ENCODE peak calls at places on chromosome 7, in four cellular contexts. One of them, this sample, is unnamed.

GRCh38 chr7:129804301-129805085 is 148.3 kb downstream of the UBE2H start:
- DNase-seq in neuronal stem cell: no peak
- DNase-seq in mesendoderm: no peak
- DNase-seq in H1: no peak
- DNase-seq in this sample: no peak

GRCh38 chr7:142499641-142500040 is 241.8 kb upstream of the PRSS58 start:
- DNase-seq in mesendoderm: no peak
- DNase-seq in neuronal stem cell: no peak
- DNase-seq in H1: no peak
- DNase-seq in this sample: no peak

GRCh38 chr7:47578581-47579270 is 3.2 kb downstream of the TNS3 start:
- DNase-seq in H1: no peak
- DNase-seq in mesendoderm: no peak
- DNase-seq in neuronal stem cell: no peak
- DNase-seq in this sample: no peak

GRCh38 chr7:32115831-32116230 is 45.6 kb upstream of the PDE1C start:
- DNase-seq in neuronal stem cell: no peak
- DNase-seq in H1: no peak
- DNase-seq in mesendoderm: no peak
- DNase-seq in this sample: no peak

GRCh38 chr7:78433421-78433820 is 634.8 kb downstream of the PHTF2 start:
- DNase-seq in H1: no peak
- DNase-seq in mesendoderm: no peak
- DNase-seq in neuronal stem cell: no peak
- DNase-seq in this sample: no peak

GRCh38 chr7:114928060-114928459 is 6.2 kb downstream of the MDFIC start:
- DNase-seq in neuronal stem cell: no peak
- DNase-seq in H1: no peak
- DNase-seq in mesendoderm: no peak
- DNase-seq in this sample: no peak

GRCh38 chr7:130356121-130356759 is 11.6 kb downstream of the CPA5 start:
- DNase-seq in mesendoderm: peak; percentile 99
- DNase-seq in neuronal stem cell: peak; percentile 62
- DNase-seq in H1: peak; percentile 72
- DNase-seq in this sample: peak; percentile 76

GRCh38 chr7:126605056-126605455 is 647.7 kb downstream of the GRM8 start:
- DNase-seq in H1: no peak
- DNase-seq in mesendoderm: no peak
- DNase-seq in neuronal stem cell: no peak
- DNase-seq in this sample: no peak

GRCh38 chr7:92464515-92464914 is 13.2 kb downstream of the ERVW-1 start:
- DNase-seq in mesendoderm: no peak
- DNase-seq in H1: no peak
- DNase-seq in neuronal stem cell: no peak
- DNase-seq in this sample: no peak

GRCh38 chr7:98563183-98563495 is 53.9 kb upstream of the NPTX2 start:
- DNase-seq in mesendoderm: no peak
- DNase-seq in H1: no peak
- DNase-seq in neuronal stem cell: no peak
- DNase-seq in this sample: no peak

DNA sequence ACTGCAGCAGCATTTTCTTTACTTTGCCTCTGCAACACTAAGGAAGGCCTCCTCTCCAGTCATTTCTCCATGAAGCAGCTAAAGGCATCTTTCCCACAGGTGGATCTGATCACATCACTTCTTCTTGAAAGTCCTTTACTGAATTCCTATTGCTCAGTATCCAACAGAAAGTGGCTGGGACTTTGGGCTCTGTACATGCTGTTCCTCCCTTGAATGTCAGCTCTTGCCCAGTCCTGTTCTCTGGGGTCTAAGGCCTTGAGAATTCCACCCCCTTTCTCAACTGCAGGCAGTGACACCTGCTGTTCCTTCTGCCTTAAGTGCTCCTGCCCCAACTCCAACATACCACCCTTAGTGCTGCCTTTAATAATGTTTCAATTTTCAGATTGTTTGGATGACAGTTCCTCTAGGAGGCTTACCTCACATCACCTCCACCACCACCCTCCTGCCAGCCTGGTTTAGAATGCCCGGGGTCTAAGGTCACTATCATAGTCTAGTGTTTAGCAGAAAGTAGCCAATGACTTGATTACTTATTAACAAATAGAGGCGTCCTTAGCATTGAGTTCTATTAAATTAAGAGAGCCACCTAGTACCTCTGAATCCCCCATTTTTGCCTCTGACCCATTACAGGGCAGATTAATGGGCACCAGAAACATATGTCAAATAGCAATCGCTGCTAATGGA is 11.5 kb downstream of the INHBA start:
- DNase-seq in H1: no peak
- DNase-seq in mesendoderm: no peak
- DNase-seq in neuronal stem cell: no peak
- DNase-seq in this sample: no peak
- H3K4ac ChIP-seq in H1: no peak overlapping the region
- H3K4ac ChIP-seq in mesendoderm: no peak overlapping the region
- H3K4ac ChIP-seq in neuronal stem cell: no peak overlapping the region
- H3K4ac ChIP-seq in this sample: no peak overlapping the region

DNA sequence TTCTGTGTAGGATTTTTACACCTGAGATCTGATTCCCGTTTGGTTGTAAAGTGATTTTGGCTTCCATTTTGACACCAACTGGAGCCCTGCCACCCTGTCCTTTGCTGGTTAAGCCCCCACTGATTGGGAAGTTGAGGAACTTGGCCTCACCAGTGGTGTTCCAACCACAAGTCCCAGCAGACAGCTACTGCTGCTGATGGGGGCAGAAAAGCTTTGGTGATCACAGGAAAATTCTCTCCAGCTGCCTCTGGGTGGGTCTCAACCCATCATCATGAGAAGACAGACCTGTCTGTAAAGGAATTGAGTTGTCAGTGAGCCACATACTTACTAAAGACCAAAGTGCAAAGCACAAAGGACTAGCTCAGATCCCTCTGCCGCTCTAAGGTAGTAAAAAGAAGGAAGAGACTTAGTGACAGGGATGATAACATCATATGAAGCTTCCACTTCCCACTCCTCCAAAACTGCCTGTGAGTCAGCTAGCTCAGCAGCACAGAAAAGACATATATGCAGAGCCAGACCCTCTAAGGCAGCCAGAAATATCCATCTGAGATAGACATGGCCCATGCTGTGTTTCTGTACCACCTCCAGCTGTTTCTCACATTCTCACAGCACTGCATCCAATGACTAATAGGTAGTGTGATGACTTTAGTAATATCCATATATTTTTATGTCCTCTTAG is 22.4 kb upstream of the LRRC17 start:
- DNase-seq in neuronal stem cell: no peak
- DNase-seq in mesendoderm: no peak
- DNase-seq in H1: no peak
- DNase-seq in this sample: no peak
- H4K8ac ChIP-seq in neuronal stem cell: no peak overlapping the region
- H4K8ac ChIP-seq in mesendoderm: no peak overlapping the region
- H4K8ac ChIP-seq in H1: peak overlapping the region; percentile 79
- H4K8ac ChIP-seq in this sample: no peak overlapping the region

GRCh38 chr7:7490003-7490402 is 45.7 kb downstream of the COL28A1 start:
- DNase-seq in neuronal stem cell: no peak
- DNase-seq in mesendoderm: no peak
- DNase-seq in H1: no peak
- DNase-seq in this sample: no peak
- H3K4ac ChIP-seq in neuronal stem cell: no peak overlapping the region
- H3K4ac ChIP-seq in mesendoderm: no peak overlapping the region
- H3K4ac ChIP-seq in H1: no peak overlapping the region
- H3K4ac ChIP-seq in this sample: no peak overlapping the region

DNA sequence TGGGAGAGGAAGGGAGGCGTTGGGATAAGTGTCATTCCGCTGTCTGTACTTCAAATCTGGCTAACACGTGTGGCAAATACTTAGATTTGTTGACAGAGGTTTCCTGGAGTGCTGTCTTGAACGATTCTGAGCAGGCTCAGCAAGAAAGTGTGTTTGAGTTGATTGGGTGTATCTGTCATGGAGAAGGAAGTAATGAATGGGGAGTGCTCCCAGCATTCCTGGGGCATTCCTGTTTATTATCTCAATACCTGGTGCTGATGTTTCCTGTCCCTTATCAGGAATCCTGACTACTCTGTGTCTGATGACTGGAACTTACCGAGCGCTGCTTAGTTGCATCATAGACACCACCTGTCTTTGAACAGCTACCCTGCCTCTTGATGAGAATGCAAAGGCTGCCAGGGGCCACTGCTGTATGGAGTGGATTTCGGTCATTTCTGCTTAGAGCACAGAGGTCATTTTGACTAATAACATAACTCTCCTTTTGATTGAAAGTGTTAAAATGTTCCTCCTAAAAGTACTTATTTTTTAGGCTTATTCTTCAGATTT is 40.9 kb upstream of the TMEM248 start:
- DNase-seq in neuronal stem cell: no peak
- DNase-seq in H1: no peak
- DNase-seq in mesendoderm: peak; percentile 70
- DNase-seq in this sample: no peak
- H4K8ac ChIP-seq in neuronal stem cell: no peak overlapping the region
- H4K8ac ChIP-seq in H1: no peak overlapping the region
- H4K8ac ChIP-seq in mesendoderm: no peak overlapping the region
- H4K8ac ChIP-seq in this sample: no peak overlapping the region

GRCh38 chr7:46319841-46320240 is 398.8 kb upstream of the IGFBP3 start:
- DNase-seq in mesendoderm: no peak
- DNase-seq in neuronal stem cell: no peak
- DNase-seq in H1: no peak
- DNase-seq in this sample: no peak

GRCh38 chr7:46321556-46322205 is 400.6 kb upstream of the IGFBP3 start:
- DNase-seq in mesendoderm: no peak
- DNase-seq in neuronal stem cell: no peak
- DNase-seq in H1: no peak
- DNase-seq in this sample: no peak

GRCh38 chr7:46320956-46321355 is 399.9 kb upstream of the IGFBP3 start:
- DNase-seq in H1: no peak
- DNase-seq in neuronal stem cell: no peak
- DNase-seq in mesendoderm: no peak
- DNase-seq in this sample: no peak

GRCh38 chr7:46317256-46317655 is 396.2 kb upstream of the IGFBP3 start:
- DNase-seq in H1: no peak
- DNase-seq in neuronal stem cell: no peak
- DNase-seq in mesendoderm: no peak
- DNase-seq in this sample: no peak

GRCh38 chr7:46322937-46323336 is 401.9 kb upstream of the IGFBP3 start:
- DNase-seq in mesendoderm: no peak
- DNase-seq in neuronal stem cell: no peak
- DNase-seq in H1: no peak
- DNase-seq in this sample: no peak
- H3K4ac ChIP-seq in mesendoderm: no peak overlapping the region
- H3K4ac ChIP-seq in neuronal stem cell: no peak overlapping the region
- H3K4ac ChIP-seq in H1: no peak overlapping the region
- H3K4ac ChIP-seq in this sample: no peak overlapping the region

DNA sequence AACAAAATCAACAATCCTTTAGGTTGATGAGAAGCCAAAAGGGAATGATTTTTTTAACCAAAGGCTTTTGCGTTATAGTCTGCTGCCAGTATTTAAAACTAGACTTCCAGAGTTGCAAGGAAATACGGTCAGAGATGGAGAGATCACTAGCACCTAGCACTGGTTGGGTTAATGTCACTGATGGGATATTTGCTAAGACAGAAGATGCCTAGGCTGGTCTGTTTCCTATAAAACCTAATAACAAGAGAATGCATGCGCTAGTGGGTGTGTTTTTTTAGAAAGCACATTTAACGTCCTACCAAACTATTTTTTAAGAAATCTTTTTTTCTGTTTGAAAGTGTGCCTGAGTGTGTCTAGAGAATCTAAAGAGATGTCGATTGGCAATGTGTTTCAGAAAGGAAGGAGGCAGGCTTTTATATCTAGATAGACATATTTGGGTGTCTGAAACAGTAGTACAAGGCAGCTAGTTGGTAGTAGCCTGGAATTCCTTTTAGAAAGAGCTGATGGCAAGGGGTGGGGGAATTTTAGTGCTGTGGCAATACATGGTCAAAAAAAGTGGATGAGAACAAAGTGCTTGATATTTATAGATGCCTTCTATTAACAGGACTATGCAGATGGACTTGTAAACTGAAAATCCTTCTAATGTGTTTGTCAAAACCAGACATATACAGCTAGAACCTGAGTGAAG is 876 bp downstream of the CALD1 start:
- DNase-seq in neuronal stem cell: no peak
- DNase-seq in H1: no peak
- DNase-seq in mesendoderm: no peak
- DNase-seq in this sample: no peak
- H4K8ac ChIP-seq in neuronal stem cell: no peak overlapping the region
- H4K8ac ChIP-seq in H1: no peak overlapping the region
- H4K8ac ChIP-seq in mesendoderm: no peak overlapping the region
- H4K8ac ChIP-seq in this sample: no peak overlapping the region